ENCODE peak calls at places on chromosomes 1 and 21, in four cellular contexts. One of them, this sample, is unnamed.

GRCh38 chr21:32347887-32348450 is 44.8 kb downstream of the URB1 start:
- DNase-seq in epithelial cell of esophagus: no peak
- DNase-seq in fibroblast of lung: no peak
- DNase-seq in activated CD8-positive, alpha-beta T cell treated with anti-CD3 and anti-CD28 coated beads for 36 hours: no peak
- DNase-seq in this sample: no peak

GRCh38 chr1:154961497-154962237 is at the start of gene PYGO2:
- DNase-seq in epithelial cell of esophagus: peak
- DNase-seq in fibroblast of lung: peak
- DNase-seq in activated CD8-positive, alpha-beta T cell treated with anti-CD3 and anti-CD28 coated beads for 36 hours: peak
- DNase-seq in this sample: peak

GRCh38 chr1:45016090-45016697 is 4.1 kb downstream of the UROD start:
- DNase-seq in activated CD8-positive, alpha-beta T cell treated with anti-CD3 and anti-CD28 coated beads for 36 hours: no peak
- DNase-seq in fibroblast of lung: no peak
- DNase-seq in epithelial cell of esophagus: no peak
- DNase-seq in this sample: no peak

GRCh38 chr1:212234431-212235298 is 50.5 kb upstream of the PPP2R5A start:
- DNase-seq in activated CD8-positive, alpha-beta T cell treated with anti-CD3 and anti-CD28 coated beads for 36 hours: peak
- DNase-seq in epithelial cell of esophagus: peak
- DNase-seq in fibroblast of lung: peak
- DNase-seq in this sample: peak

GRCh38 chr1:98049370-98050115 is 128.7 kb upstream of the DPYD start:
- DNase-seq in epithelial cell of esophagus: no peak
- DNase-seq in activated CD8-positive, alpha-beta T cell treated with anti-CD3 and anti-CD28 coated beads for 36 hours: peak
- DNase-seq in fibroblast of lung: peak
- DNase-seq in this sample: no peak

GRCh38 chr1:65994223-65994622 is 201.5 kb downstream of the PDE4B start:
- DNase-seq in activated CD8-positive, alpha-beta T cell treated with anti-CD3 and anti-CD28 coated beads for 36 hours: no peak
- DNase-seq in epithelial cell of esophagus: no peak
- DNase-seq in fibroblast of lung: no peak
- DNase-seq in this sample: no peak

GRCh38 chr1:100353073-100353801 is 931 bp downstream of the CDC14A start:
- DNase-seq in activated CD8-positive, alpha-beta T cell treated with anti-CD3 and anti-CD28 coated beads for 36 hours: peak
- DNase-seq in epithelial cell of esophagus: peak
- DNase-seq in fibroblast of lung: peak
- DNase-seq in this sample: peak

GRCh38 chr1:205772607-205773032 is 2.7 kb downstream of the RAB29 start:
- DNase-seq in activated CD8-positive, alpha-beta T cell treated with anti-CD3 and anti-CD28 coated beads for 36 hours: peak
- DNase-seq in fibroblast of lung: no peak
- DNase-seq in epithelial cell of esophagus: no peak
- DNase-seq in this sample: peak

GRCh38 chr1:22527555-22528296 is 35.6 kb upstream of the EPHA8 start:
- DNase-seq in fibroblast of lung: no peak
- DNase-seq in activated CD8-positive, alpha-beta T cell treated with anti-CD3 and anti-CD28 coated beads for 36 hours: no peak
- DNase-seq in epithelial cell of esophagus: no peak
- DNase-seq in this sample: no peak

GRCh38 chr1:237205400-237206064 is 163.5 kb downstream of the RYR2 start:
- DNase-seq in activated CD8-positive, alpha-beta T cell treated with anti-CD3 and anti-CD28 coated beads for 36 hours: no peak
- DNase-seq in epithelial cell of esophagus: no peak
- DNase-seq in fibroblast of lung: no peak
- DNase-seq in this sample: no peak

GRCh38 chr1:67031121-67031520 is 22.8 kb downstream of the SLC35D1 start:
- DNase-seq in epithelial cell of esophagus: no peak
- DNase-seq in fibroblast of lung: peak
- DNase-seq in activated CD8-positive, alpha-beta T cell treated with anti-CD3 and anti-CD28 coated beads for 36 hours: no peak
- DNase-seq in this sample: no peak

GRCh38 chr1:207077470-207078377 is 10.9 kb upstream of the C4BPB start:
- DNase-seq in fibroblast of lung: peak
- DNase-seq in activated CD8-positive, alpha-beta T cell treated with anti-CD3 and anti-CD28 coated beads for 36 hours: peak
- DNase-seq in epithelial cell of esophagus: peak
- DNase-seq in this sample: peak

GRCh38 chr1:69737527-69738176 is 169.9 kb downstream of the LRRC7 start:
- DNase-seq in fibroblast of lung: peak
- DNase-seq in activated CD8-positive, alpha-beta T cell treated with anti-CD3 and anti-CD28 coated beads for 36 hours: peak
- DNase-seq in epithelial cell of esophagus: peak
- DNase-seq in this sample: peak

GRCh38 chr1:109263234-109263596 is 13.9 kb downstream of the CELSR2 start:
- DNase-seq in epithelial cell of esophagus: peak
- DNase-seq in activated CD8-positive, alpha-beta T cell treated with anti-CD3 and anti-CD28 coated beads for 36 hours: no peak
- DNase-seq in fibroblast of lung: no peak
- DNase-seq in this sample: no peak

GRCh38 chr1:231376101-231376500 is 38.0 kb downstream of the SPRTN start:
- DNase-seq in activated CD8-positive, alpha-beta T cell treated with anti-CD3 and anti-CD28 coated beads for 36 hours: no peak
- DNase-seq in fibroblast of lung: no peak
- DNase-seq in epithelial cell of esophagus: peak
- DNase-seq in this sample: no peak

GRCh38 chr1:198756470-198756869 is 117.6 kb downstream of the PTPRC start:
- DNase-seq in epithelial cell of esophagus: peak
- DNase-seq in activated CD8-positive, alpha-beta T cell treated with anti-CD3 and anti-CD28 coated beads for 36 hours: no peak
- DNase-seq in fibroblast of lung: no peak
- DNase-seq in this sample: no peak

GRCh38 chr1:194227157-194227556 is 1040.7 kb upstream of the B3GALT2 start:
- DNase-seq in fibroblast of lung: peak
- DNase-seq in epithelial cell of esophagus: peak
- DNase-seq in activated CD8-positive, alpha-beta T cell treated with anti-CD3 and anti-CD28 coated beads for 36 hours: no peak
- DNase-seq in this sample: no peak

GRCh38 chr1:198101716-198102453 is 54.9 kb upstream of the NEK7 start:
- DNase-seq in epithelial cell of esophagus: no peak
- DNase-seq in fibroblast of lung: peak
- DNase-seq in activated CD8-positive, alpha-beta T cell treated with anti-CD3 and anti-CD28 coated beads for 36 hours: peak
- DNase-seq in this sample: no peak

GRCh38 chr1:244431166-244431565 is 20.5 kb downstream of the ADSS2 start:
- DNase-seq in activated CD8-positive, alpha-beta T cell treated with anti-CD3 and anti-CD28 coated beads for 36 hours: no peak
- DNase-seq in fibroblast of lung: no peak
- DNase-seq in epithelial cell of esophagus: no peak
- DNase-seq in this sample: no peak

GRCh38 chr1:213260322-213261075 is 209.5 kb downstream of the RPS6KC1 start:
- DNase-seq in fibroblast of lung: no peak
- DNase-seq in epithelial cell of esophagus: no peak
- DNase-seq in activated CD8-positive, alpha-beta T cell treated with anti-CD3 and anti-CD28 coated beads for 36 hours: no peak
- DNase-seq in this sample: no peak

GRCh38 chr1:107787299-107787698 is 177.7 kb downstream of the VAV3 start:
- DNase-seq in fibroblast of lung: no peak
- DNase-seq in epithelial cell of esophagus: peak
- DNase-seq in activated CD8-positive, alpha-beta T cell treated with anti-CD3 and anti-CD28 coated beads for 36 hours: peak
- DNase-seq in this sample: no peak

GRCh38 chr1:246497331-246497915 is 9.7 kb downstream of the SMYD3 start:
- DNase-seq in epithelial cell of esophagus: peak
- DNase-seq in fibroblast of lung: peak
- DNase-seq in activated CD8-positive, alpha-beta T cell treated with anti-CD3 and anti-CD28 coated beads for 36 hours: peak
- DNase-seq in this sample: peak

GRCh38 chr1:156608981-156609380 is 7.7 kb upstream of the GPATCH4 start:
- DNase-seq in epithelial cell of esophagus: peak
- DNase-seq in activated CD8-positive, alpha-beta T cell treated with anti-CD3 and anti-CD28 coated beads for 36 hours: peak
- DNase-seq in fibroblast of lung: no peak
- DNase-seq in this sample: peak

GRCh38 chr1:32964461-32965250 is at the start of gene RNF19B:
- DNase-seq in fibroblast of lung: peak
- DNase-seq in activated CD8-positive, alpha-beta T cell treated with anti-CD3 and anti-CD28 coated beads for 36 hours: peak
- DNase-seq in epithelial cell of esophagus: peak
- DNase-seq in this sample: peak
- TF ChIP-seq CTCF in fibroblast of lung: no peak
- TF ChIP-seq CTCF in activated CD8-positive, alpha-beta T cell treated with anti-CD3 and anti-CD28 coated beads for 36 hours: no peak
- TF ChIP-seq CTCF in epithelial cell of esophagus: no peak
- TF ChIP-seq CTCF in this sample: no peak

GRCh38 chr1:1869459-1869858 is 21.4 kb downstream of the GNB1 start:
- DNase-seq in fibroblast of lung: no peak
- DNase-seq in activated CD8-positive, alpha-beta T cell treated with anti-CD3 and anti-CD28 coated beads for 36 hours: no peak
- DNase-seq in epithelial cell of esophagus: no peak
- DNase-seq in this sample: no peak
- TF ChIP-seq CTCF in fibroblast of lung: no peak
- TF ChIP-seq CTCF in activated CD8-positive, alpha-beta T cell treated with anti-CD3 and anti-CD28 coated beads for 36 hours: no peak
- TF ChIP-seq CTCF in epithelial cell of esophagus: no peak
- TF ChIP-seq CTCF in this sample: no peak

GRCh38 chr21:37912616-37913015 is 3.6 kb downstream of the KCNJ6 start:
- DNase-seq in epithelial cell of esophagus: no peak
- DNase-seq in fibroblast of lung: no peak
- DNase-seq in activated CD8-positive, alpha-beta T cell treated with anti-CD3 and anti-CD28 coated beads for 36 hours: no peak
- DNase-seq in this sample: no peak

GRCh38 chr21:37908691-37909090 is 7.6 kb downstream of the KCNJ6 start:
- DNase-seq in epithelial cell of esophagus: no peak
- DNase-seq in fibroblast of lung: no peak
- DNase-seq in activated CD8-positive, alpha-beta T cell treated with anti-CD3 and anti-CD28 coated beads for 36 hours: no peak
- DNase-seq in this sample: no peak

GRCh38 chr21:37914211-37914900 is 1.9 kb downstream of the KCNJ6 start:
- DNase-seq in fibroblast of lung: peak
- DNase-seq in epithelial cell of esophagus: peak
- DNase-seq in activated CD8-positive, alpha-beta T cell treated with anti-CD3 and anti-CD28 coated beads for 36 hours: peak
- DNase-seq in this sample: peak

GRCh38 chr21:37907076-37907475 is 9.2 kb downstream of the KCNJ6 start:
- DNase-seq in fibroblast of lung: no peak
- DNase-seq in activated CD8-positive, alpha-beta T cell treated with anti-CD3 and anti-CD28 coated beads for 36 hours: no peak
- DNase-seq in epithelial cell of esophagus: peak
- DNase-seq in this sample: no peak

GRCh38 chr21:37909936-37910335 is 6.3 kb downstream of the KCNJ6 start:
- DNase-seq in epithelial cell of esophagus: no peak
- DNase-seq in activated CD8-positive, alpha-beta T cell treated with anti-CD3 and anti-CD28 coated beads for 36 hours: no peak
- DNase-seq in fibroblast of lung: no peak
- DNase-seq in this sample: no peak
- TF ChIP-seq CTCF in epithelial cell of esophagus: no peak
- TF ChIP-seq CTCF in activated CD8-positive, alpha-beta T cell treated with anti-CD3 and anti-CD28 coated beads for 36 hours: no peak
- TF ChIP-seq CTCF in fibroblast of lung: no peak
- TF ChIP-seq CTCF in this sample: no peak

DNA sequence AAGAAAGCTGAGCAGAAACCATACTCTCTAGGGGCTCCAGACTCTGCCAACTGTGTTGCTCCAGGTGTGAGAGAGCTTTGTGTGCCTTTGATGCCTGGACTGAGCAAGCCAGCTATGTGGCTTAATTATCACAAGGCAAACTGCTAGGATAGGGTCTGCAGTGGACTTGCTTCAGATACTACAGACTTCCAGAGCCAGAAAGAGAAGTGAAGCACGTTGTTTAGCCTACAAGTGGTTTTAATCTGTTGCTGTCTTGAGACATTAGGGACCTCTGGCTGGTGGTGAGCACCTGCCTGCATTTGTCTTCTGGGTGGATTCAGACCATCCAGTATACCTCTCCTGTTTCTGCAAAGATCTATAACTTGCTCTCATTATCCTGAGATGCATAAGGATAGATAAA is 353.4 kb upstream of the PLXNA2 start:
- DNase-seq in epithelial cell of esophagus: no peak
- DNase-seq in fibroblast of lung: no peak
- DNase-seq in activated CD8-positive, alpha-beta T cell treated with anti-CD3 and anti-CD28 coated beads for 36 hours: no peak
- DNase-seq in this sample: no peak
- TF ChIP-seq CTCF in epithelial cell of esophagus: no peak
- TF ChIP-seq CTCF in fibroblast of lung: no peak
- TF ChIP-seq CTCF in activated CD8-positive, alpha-beta T cell treated with anti-CD3 and anti-CD28 coated beads for 36 hours: no peak
- TF ChIP-seq CTCF in this sample: no peak

GRCh38 chr21:23131177-23131576 is 2133.0 kb downstream of the NCAM2 start:
- DNase-seq in activated CD8-positive, alpha-beta T cell treated with anti-CD3 and anti-CD28 coated beads for 36 hours: no peak
- DNase-seq in epithelial cell of esophagus: peak
- DNase-seq in fibroblast of lung: no peak
- DNase-seq in this sample: no peak
- TF ChIP-seq CTCF in activated CD8-positive, alpha-beta T cell treated with anti-CD3 and anti-CD28 coated beads for 36 hours: no peak
- TF ChIP-seq CTCF in epithelial cell of esophagus: no peak
- TF ChIP-seq CTCF in fibroblast of lung: no peak
- TF ChIP-seq CTCF in this sample: no peak

DNA sequence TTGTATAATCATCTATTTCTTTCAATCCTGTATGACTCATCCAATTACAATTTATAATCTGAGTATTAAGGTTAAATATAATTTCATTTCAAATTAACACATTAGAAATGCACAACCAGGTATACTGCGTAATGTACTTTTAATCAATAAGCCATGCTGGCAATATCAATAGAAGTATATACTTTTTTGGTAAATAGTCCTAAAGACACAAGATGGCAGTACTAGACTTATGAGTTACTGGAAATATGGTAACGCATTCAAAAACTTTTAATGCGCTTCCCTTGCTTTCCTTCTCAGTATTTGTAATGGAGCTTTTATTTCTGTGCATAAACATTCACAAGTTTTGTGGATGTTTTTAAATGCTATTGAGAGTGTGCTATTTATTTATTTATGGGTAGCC is 1162.0 kb upstream of the TMPRSS15 start:
- DNase-seq in fibroblast of lung: no peak
- DNase-seq in activated CD8-positive, alpha-beta T cell treated with anti-CD3 and anti-CD28 coated beads for 36 hours: no peak
- DNase-seq in epithelial cell of esophagus: no peak
- DNase-seq in this sample: no peak
- TF ChIP-seq CTCF in fibroblast of lung: no peak
- TF ChIP-seq CTCF in activated CD8-positive, alpha-beta T cell treated with anti-CD3 and anti-CD28 coated beads for 36 hours: no peak
- TF ChIP-seq CTCF in epithelial cell of esophagus: no peak
- TF ChIP-seq CTCF in this sample: no peak

DNA sequence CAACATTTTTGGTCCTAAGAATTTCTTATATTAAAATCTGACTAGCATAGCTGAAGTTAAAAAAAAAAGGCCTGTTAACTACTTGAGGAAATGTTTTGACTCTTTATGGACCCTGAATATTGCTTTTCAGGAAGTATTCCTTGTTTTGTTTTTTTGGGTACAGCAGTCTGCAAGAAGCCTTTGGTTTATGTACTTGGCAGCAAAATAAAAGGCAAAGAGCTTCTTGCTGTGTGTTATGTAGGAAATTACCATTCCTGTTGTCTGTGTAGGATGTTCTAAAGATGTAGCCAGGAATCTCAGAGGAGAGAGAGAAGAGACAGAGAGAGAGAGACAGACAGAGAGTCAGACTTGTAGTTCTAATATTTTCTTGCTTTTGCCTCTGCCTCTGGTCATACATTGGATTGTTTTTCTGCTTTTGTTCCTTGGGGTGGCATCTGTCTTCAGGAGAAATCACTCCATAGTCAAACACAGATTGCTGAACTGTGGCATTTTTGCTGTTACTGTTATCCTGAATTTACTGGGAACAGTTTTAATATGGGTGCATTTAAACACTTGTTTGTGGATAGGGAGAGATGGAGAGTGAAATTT is 49.6 kb downstream of the POU2F1 start:
- DNase-seq in activated CD8-positive, alpha-beta T cell treated with anti-CD3 and anti-CD28 coated beads for 36 hours: no peak
- DNase-seq in epithelial cell of esophagus: no peak
- DNase-seq in fibroblast of lung: no peak
- DNase-seq in this sample: no peak
- TF ChIP-seq CTCF in activated CD8-positive, alpha-beta T cell treated with anti-CD3 and anti-CD28 coated beads for 36 hours: no peak
- TF ChIP-seq CTCF in epithelial cell of esophagus: no peak
- TF ChIP-seq CTCF in fibroblast of lung: no peak
- TF ChIP-seq CTCF in this sample: no peak

GRCh38 chr1:85144351-85144750 is 56.5 kb downstream of the SYDE2 start:
- DNase-seq in fibroblast of lung: no peak
- DNase-seq in epithelial cell of esophagus: no peak
- DNase-seq in activated CD8-positive, alpha-beta T cell treated with anti-CD3 and anti-CD28 coated beads for 36 hours: no peak
- DNase-seq in this sample: no peak

GRCh38 chr1:85148524-85149250 is 52.1 kb downstream of the SYDE2 start:
- DNase-seq in activated CD8-positive, alpha-beta T cell treated with anti-CD3 and anti-CD28 coated beads for 36 hours: peak
- DNase-seq in epithelial cell of esophagus: no peak
- DNase-seq in fibroblast of lung: peak
- DNase-seq in this sample: peak

GRCh38 chr1:85142753-85143152 is 58.1 kb downstream of the SYDE2 start:
- DNase-seq in epithelial cell of esophagus: no peak
- DNase-seq in activated CD8-positive, alpha-beta T cell treated with anti-CD3 and anti-CD28 coated beads for 36 hours: no peak
- DNase-seq in fibroblast of lung: no peak
- DNase-seq in this sample: no peak

GRCh38 chr1:85149805-85150204 is 51.0 kb downstream of the SYDE2 start:
- DNase-seq in epithelial cell of esophagus: no peak
- DNase-seq in fibroblast of lung: no peak
- DNase-seq in activated CD8-positive, alpha-beta T cell treated with anti-CD3 and anti-CD28 coated beads for 36 hours: no peak
- DNase-seq in this sample: no peak

GRCh38 chr1:85146972-85147359 is 53.9 kb downstream of the SYDE2 start:
- DNase-seq in epithelial cell of esophagus: peak
- DNase-seq in activated CD8-positive, alpha-beta T cell treated with anti-CD3 and anti-CD28 coated beads for 36 hours: no peak
- DNase-seq in fibroblast of lung: peak
- DNase-seq in this sample: no peak
- TF ChIP-seq CTCF in epithelial cell of esophagus: no peak
- TF ChIP-seq CTCF in activated CD8-positive, alpha-beta T cell treated with anti-CD3 and anti-CD28 coated beads for 36 hours: no peak
- TF ChIP-seq CTCF in fibroblast of lung: no peak
- TF ChIP-seq CTCF in this sample: no peak